ENCODE peak calls at places on chromosome 18, in six cellular contexts. F is A549; Z is NCI-H446; G is heart right ventricle; M is activated CD4-positive, CD25-positive, alpha-beta regulatory T cell; O is fibroblast of mammary gland. D is an unnamed sample.

GRCh38 chr18:31030574-31031278 is 11.8 kb downstream of the DSC3 start:
- DNase-seq in Z (no peak), M (no peak), F (no peak), G (no peak), O (no peak), D (no peak)

GRCh38 chr18:59718108-59719057 is 21.2 kb upstream of the CCBE1 start:
- DNase-seq in G (no peak), O (peak), Z (no peak), M (no peak), F (peak), D (no peak)

GRCh38 chr18:2916184-2916583 is 69.4 kb downstream of the EMILIN2 start:
- DNase-seq in O (no peak), Z (no peak), M (no peak), F (no peak), G (no peak), D (no peak)

GRCh38 chr18:3062798-3063563 is 50.0 kb upstream of the LPIN2 start:
- DNase-seq in F (peak), M (peak), O (peak), Z (no peak), G (peak), D (peak)

GRCh38 chr18:61710082-61710620 is 182.7 kb downstream of the RNF152 start:
- DNase-seq in G (no peak), Z (no peak), O (no peak), F (no peak), M (no peak), D (no peak)

GRCh38 chr18:21865043-21865442 is 124.5 kb downstream of the MIB1 start:
- DNase-seq in O (no peak), Z (no peak), G (no peak), F (no peak), M (no peak), D (no peak)

GRCh38 chr18:58135806-58136331 is 91.8 kb downstream of the NEDD4L start:
- DNase-seq in F (peak), O (peak), Z (peak), G (no peak), M (no peak), D (peak)

GRCh38 chr18:5510109-5510846 is 33.5 kb downstream of the EPB41L3 start:
- DNase-seq in M (no peak), G (no peak), Z (no peak), F (no peak), O (peak), D (no peak)

GRCh38 chr18:70243545-70243944 is 38.1 kb upstream of the RTTN start:
- DNase-seq in G (no peak), O (no peak), Z (no peak), M (no peak), F (peak), D (no peak)

GRCh38 chr18:50340078-50340477 is 34.8 kb upstream of the SKA1 start:
- DNase-seq in G (no peak), F (no peak), O (no peak), M (no peak), Z (no peak), D (no peak)

GRCh38 chr18:59279193-59279592 is 5.9 kb upstream of the RAX start:
- DNase-seq in O (peak), F (no peak), G (no peak), Z (no peak), M (no peak), D (no peak)

GRCh38 chr18:3148930-3149535 is 70.7 kb downstream of the MYOM1 start:
- DNase-seq in G (no peak), M (no peak), O (peak), Z (no peak), F (no peak), D (no peak)

GRCh38 chr18:42583197-42583776 is 532.2 kb downstream of the RIT2 start:
- DNase-seq in O (no peak), F (no peak), G (no peak), Z (no peak), M (no peak), D (no peak)

GRCh38 chr18:59514193-59514592 is 155.1 kb upstream of the LMAN1 start:
- DNase-seq in G (peak), F (no peak), Z (no peak), O (peak), M (no peak), D (no peak)

GRCh38 chr18:77203071-77203470 is 46.6 kb upstream of the GALR1 start:
- DNase-seq in O (no peak), G (no peak), Z (no peak), F (no peak), M (no peak), D (no peak)

GRCh38 chr18:22687892-22688680 is 245.0 kb upstream of the RBBP8 start:
- DNase-seq in F (no peak), G (no peak), Z (no peak), O (no peak), M (no peak), D (no peak)

GRCh38 chr18:46072959-46073358 is 899 bp upstream of the PSTPIP2 start:
- DNase-seq in M (no peak), G (no peak), O (no peak), Z (no peak), F (no peak), D (no peak)

GRCh38 chr18:63783394-63783793 is 8.2 kb downstream of the SERPINB7 start:
- DNase-seq in O (no peak), Z (no peak), F (peak), M (no peak), G (no peak), D (no peak)

GRCh38 chr18:10226971-10227370 is 227.5 kb upstream of the APCDD1 start:
- DNase-seq in F (no peak), G (no peak), O (no peak), Z (no peak), M (no peak), D (no peak)

GRCh38 chr18:59141294-59142068 is 1.8 kb downstream of the SEC11C start:
- DNase-seq in O (no peak), Z (no peak), G (no peak), F (no peak), M (no peak), D (no peak)

GRCh38 chr18:36331541-36331971 is 34.0 kb downstream of the FHOD3 start:
- DNase-seq in G (no peak), O (no peak), Z (no peak), F (no peak), M (no peak), D (no peak)

GRCh38 chr18:24695168-24695567 is 234.7 kb downstream of the HRH4 start:
- DNase-seq in O (no peak), F (no peak), Z (no peak), G (no peak), M (no peak), D (no peak)

GRCh38 chr18:63320041-63320689 is 596 bp upstream of the BCL2 start:
- DNase-seq in Z (peak), O (peak), F (peak), G (peak), M (peak), D (peak)

GRCh38 chr18:47191956-47192355 is 15.8 kb upstream of the IER3IP1 start:
- DNase-seq in O (peak), F (peak), M (no peak), Z (no peak), G (no peak), D (no peak)

D was measured in NCI-H1694.